ENCODE peak calls at places on chromosomes 7 and 10, in four cellular contexts. M, F, O and Q are unnamed samples.

GRCh38 chr10:59877191-59877671 is 29.1 kb downstream of the CCDC6 start:
- DNase-seq in M (peak), F (no peak), O (no peak), Q (peak)

GRCh38 chr10:618229-618989 is 71.1 kb downstream of the DIP2C start:
- DNase-seq in M (no peak), F (peak), O (no peak), Q (no peak)

GRCh38 chr10:130244031-130244927 is 108.1 kb downstream of the GLRX3 start:
- DNase-seq in M (no peak), F (no peak), O (no peak), Q (no peak)

GRCh38 chr7:11082552-11083213 is 109.0 kb downstream of the PHF14 start:
- DNase-seq in M (peak), F (no peak), O (no peak), Q (no peak)

GRCh38 chr10:21080246-21080645 is 183.1 kb upstream of the NEBL start:
- DNase-seq in M (no peak), F (no peak), O (no peak), Q (no peak)

GRCh38 chr10:60517805-60518204 is 128.1 kb upstream of the ANK3 start:
- DNase-seq in M (no peak), F (no peak), O (no peak), Q (no peak)

GRCh38 chr10:86257683-86258082 is 108.9 kb downstream of the GRID1 start:
- DNase-seq in M (no peak), F (no peak), O (no peak), Q (no peak)

GRCh38 chr7:31521336-31522010 is 7.6 kb downstream of the ITPRID1 start:
- DNase-seq in M (no peak), F (no peak), O (no peak), Q (no peak)

GRCh38 chr7:44219371-44220045 is 18.7 kb downstream of the YKT6 start:
- DNase-seq in M (no peak), F (peak), O (no peak), Q (no peak)

GRCh38 chr10:45420453-45421192 is 46.6 kb downstream of the ALOX5 start:
- DNase-seq in M (peak), F (no peak), O (peak), Q (peak)

GRCh38 chr7:17521437-17521836 is 223.0 kb downstream of the AHR start:
- DNase-seq in M (peak), F (no peak), O (no peak), Q (peak)

GRCh38 chr10:70174058-70174741 is 3.9 kb upstream of the SAR1A start:
- DNase-seq in M (no peak), F (no peak), O (no peak), Q (peak)

GRCh38 chr10:122151121-122151694 is 119.9 kb upstream of the BTBD16 start:
- DNase-seq in M (no peak), F (no peak), O (no peak), Q (no peak)

GRCh38 chr7:104106106-104106505 is 101.7 kb downstream of the ORC5 start:
- DNase-seq in M (peak), F (no peak), O (no peak), Q (peak)

GRCh38 chr10:129459762-129460539 is 7.1 kb upstream of the MGMT start:
- DNase-seq in M (no peak), F (no peak), O (no peak), Q (no peak)

GRCh38 chr10:117168135-117168674 is 29.1 kb upstream of the KCNK18 start:
- DNase-seq in M (peak), F (peak), O (peak), Q (peak)

GRCh38 chr7:15916666-15917388 is 230.3 kb upstream of the MEOX2 start:
- DNase-seq in M (peak), F (no peak), O (no peak), Q (no peak)

GRCh38 chr10:13453896-13454295 is 74.9 kb downstream of the BEND7 start:
- DNase-seq in M (no peak), F (no peak), O (no peak), Q (peak)

GRCh38 chr10:63003816-63004453 is 129.2 kb upstream of the NRBF2 start:
- DNase-seq in M (no peak), F (no peak), O (no peak), Q (peak)

GRCh38 chr10:97127507-97127906 is 58.3 kb downstream of the SLIT1 start:
- DNase-seq in M (no peak), F (no peak), O (no peak), Q (no peak)

GRCh38 chr7:82755705-82756551 is 312.4 kb upstream of the CACNA2D1 start:
- DNase-seq in M (peak), F (no peak), O (no peak), Q (no peak)

GRCh38 chr10:67043041-67043440 is 117.2 kb downstream of the LRRTM3 start:
- DNase-seq in M (no peak), F (no peak), O (no peak), Q (no peak)

GRCh38 chr7:141161959-141162547 is 88.2 kb downstream of the TMEM178B start:
- DNase-seq in M (no peak), F (peak), O (no peak), Q (no peak)